ENCODE peak calls at places on chromosomes 2 and 18, in seven cellular contexts. O is cardiac muscle cell, I is GM20000, A is neural progenitor cell, Z is fibroblast of mammary gland, Q is HFF-Myc, P is fibroblast of lung. B is an unnamed sample.

GRCh38 chr2:72278046-72278445 is 130.4 kb upstream of the CYP26B1 start:
- DNase-seq in P (peak; percentile 33), Z (peak; percentile 68), I (no peak), O (peak; percentile 50), A (no peak), Q (no peak), B (no peak)

GRCh38 chr2:37657471-37657870 is 14.0 kb downstream of the CDC42EP3 start:
- DNase-seq in P (no peak), Z (no peak), Q (no peak), A (no peak), O (no peak), I (no peak), B (no peak)

GRCh38 chr2:126879348-126880261 is 19.1 kb upstream of the TEX51 start:
- DNase-seq in P (no peak), O (no peak), Z (no peak), I (no peak), Q (no peak), A (no peak), B (no peak)

GRCh38 chr2:62222674-62223073 is 26.8 kb downstream of the B3GNT2 start:
- DNase-seq in I (no peak), O (no peak), P (no peak), Q (no peak), Z (no peak), A (no peak), B (no peak)

GRCh38 chr18:60692277-60692676 is 319.7 kb upstream of the MC4R start:
- DNase-seq in O (no peak), I (no peak), Q (no peak), Z (no peak), P (no peak), A (no peak), B (no peak)

GRCh38 chr2:106032676-106033075 is 161.4 kb downstream of the UXS1 start:
- DNase-seq in A (no peak), I (no peak), Q (no peak), Z (no peak), O (peak; percentile 46), P (no peak), B (no peak)

GRCh38 chr2:8644605-8645175 is 37.2 kb upstream of the ID2 start:
- DNase-seq in Q (no peak), A (no peak), O (peak; percentile 72), I (no peak), P (no peak), Z (peak; percentile 9), B (no peak)

GRCh38 chr2:151508519-151508918 is 98.8 kb downstream of the RIF1 start:
- DNase-seq in O (no peak), Q (no peak), Z (no peak), A (no peak), P (no peak), I (no peak), B (no peak)

GRCh38 chr2:99485411-99485810 is 4.4 kb downstream of the REV1 start:
- DNase-seq in A (no peak), I (no peak), O (no peak), P (no peak), Z (no peak), Q (no peak), B (no peak)

GRCh38 chr2:17901246-17901645 is 22.8 kb downstream of the KCNS3 start:
- DNase-seq in O (no peak), Z (peak; percentile 6), I (no peak), P (no peak), Q (peak; percentile 56), A (no peak), B (no peak)

GRCh38 chr2:3465328-3465727 is 54.0 kb downstream of the ADI1 start:
- DNase-seq in O (no peak), Z (peak; percentile 76), I (no peak), P (no peak), Q (no peak), A (no peak), B (no peak)

GRCh38 chr2:41326801-41327200 is 721.0 kb upstream of the PKDCC start:
- DNase-seq in Q (no peak), Z (no peak), P (no peak), O (no peak), I (no peak), A (peak; percentile 58), B (no peak)

GRCh38 chr2:110854355-110855081 is 122.1 kb downstream of the ACOXL start:
- DNase-seq in I (no peak), A (no peak), O (no peak), Z (peak; percentile 3), P (no peak), Q (no peak), B (no peak)
- TF ChIP-seq CTCF in I (peak; percentile 16), A (peak; percentile 37), O (peak; percentile 38), Z (peak; percentile 35), P (peak; percentile 28), Q (peak; percentile 35), B (peak; percentile 41)

GRCh38 chr2:205052781-205053180 is 507.5 kb downstream of the PARD3B start:
- DNase-seq in Q (no peak), I (no peak), P (no peak), A (no peak), O (no peak), Z (no peak), B (no peak)

GRCh38 chr2:205054789-205055188 is 509.5 kb downstream of the PARD3B start:
- DNase-seq in I (no peak), O (no peak), Z (no peak), Q (no peak), A (no peak), P (peak; percentile 4), B (no peak)

GRCh38 chr2:205053827-205054410 is 508.6 kb downstream of the PARD3B start:
- DNase-seq in I (no peak), A (no peak), Z (no peak), O (peak; percentile 39), Q (no peak), P (peak; percentile 31), B (no peak)

GRCh38 chr2:205047273-205047839 is 502.1 kb downstream of the PARD3B start:
- DNase-seq in A (peak; percentile 89), O (no peak), Z (no peak), Q (no peak), I (no peak), P (no peak), B (no peak)

GRCh38 chr2:205051417-205051816 is 506.1 kb downstream of the PARD3B start:
- DNase-seq in A (no peak), O (peak; percentile 3), P (peak; percentile 24), Z (peak; percentile 14), I (no peak), Q (no peak), B (no peak)
- TF ChIP-seq CTCF in A (peak; percentile 11), O (peak; percentile 13), P (peak; percentile 44), Z (peak; percentile 43), I (no peak), Q (no peak), B (no peak)

GRCh38 chr2:1822341-1822740 is 78.0 kb upstream of the PXDN start:
- DNase-seq in P (no peak), A (no peak), I (no peak), O (no peak), Q (no peak), Z (no peak), B (no peak)
- TF ChIP-seq CTCF in P (no peak), A (no peak), I (no peak), O (no peak), Q (no peak), Z (no peak), B (no peak)

DNA sequence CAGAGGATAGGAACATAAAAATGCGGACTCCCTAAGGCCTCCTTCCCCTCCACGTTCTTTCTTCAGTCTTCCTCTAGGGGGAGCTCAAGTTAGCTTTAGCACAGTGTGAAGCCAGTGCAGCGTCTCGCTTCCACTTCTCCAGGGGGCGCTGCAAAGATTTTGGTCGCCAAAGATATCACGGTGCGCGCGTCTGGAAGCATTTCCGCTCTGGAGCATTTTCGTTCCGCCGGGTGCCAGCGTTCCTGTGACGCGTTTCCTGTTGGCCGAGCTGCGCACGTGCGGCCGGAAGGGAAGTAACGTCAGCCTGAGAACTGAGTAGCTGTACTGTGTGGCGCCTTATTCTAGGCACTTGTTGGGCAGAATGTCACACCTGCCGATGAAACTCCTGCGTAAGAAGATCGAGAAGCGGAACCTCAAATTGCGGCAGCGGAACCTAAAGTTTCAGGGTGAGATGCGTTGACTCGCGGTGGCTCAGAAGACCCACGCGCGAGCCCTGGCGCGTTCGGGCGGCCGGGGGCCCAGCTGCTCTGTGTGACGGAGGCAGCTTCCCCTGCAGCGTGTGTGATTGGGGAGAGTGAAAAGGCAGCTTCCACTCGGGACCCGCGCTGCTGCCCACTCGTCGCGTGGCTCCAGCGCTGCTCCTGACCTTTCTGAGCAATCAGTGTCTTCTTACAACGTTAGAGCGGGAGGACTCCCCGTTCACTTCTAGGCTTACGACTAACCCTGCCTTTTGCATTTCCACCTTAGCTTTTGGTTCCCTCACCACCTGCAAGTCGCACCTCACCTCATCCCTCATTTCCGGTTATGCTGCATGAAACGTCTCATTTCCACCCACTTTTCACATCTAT is at the start of gene DDX18:
- DNase-seq in Z (peak; percentile 97), P (peak; percentile 98), Q (peak; percentile 97), I (peak; percentile 83), A (peak; percentile 98), O (peak; percentile 99), B (peak; percentile 94)
- TF ChIP-seq CTCF in Z (peak; percentile 100), P (peak; percentile 100), Q (peak; percentile 100), I (peak; percentile 98), A (peak; percentile 100), O (peak; percentile 100), B (peak; percentile 100)